ENCODE peak calls at places on chromosomes 2 and 18, in seven cellular contexts. B is Peyer's patch, X is brain microvascular endothelial cell, M is MM.1S, Q is B cell, S is WTC11, W is GM23338. V is an unnamed sample.

GRCh38 chr2:46865181-46865970 is 50.2 kb downstream of the MCFD2 start:
- DNase-seq in B (peak), X (no peak), M (no peak), Q (no peak), S (no peak), W (no peak), V (no peak)

GRCh38 chr2:8537572-8538155 is 144.2 kb upstream of the ID2 start:
- DNase-seq in B (no peak), X (no peak), M (no peak), Q (no peak), S (no peak), W (no peak), V (no peak)

GRCh38 chr2:25618676-25619075 is 54.7 kb downstream of the DTNB start:
- DNase-seq in B (no peak), X (peak), M (no peak), Q (no peak), S (no peak), W (no peak), V (no peak)

GRCh38 chr18:37420315-37420880 is 145.2 kb downstream of the CELF4 start:
- DNase-seq in B (no peak), X (no peak), M (no peak), Q (no peak), S (no peak), W (no peak), V (no peak)

GRCh38 chr2:238720232-238720672 is 127.6 kb upstream of the TWIST2 start:
- DNase-seq in B (peak), X (peak), M (peak), Q (no peak), S (peak), W (peak), V (peak)

GRCh38 chr2:164523026-164523425 is 98.3 kb downstream of the GRB14 start:
- DNase-seq in B (no peak), X (no peak), M (no peak), Q (no peak), S (no peak), W (no peak), V (no peak)

GRCh38 chr2:151481744-151482143 is 72.0 kb downstream of the RIF1 start:
- DNase-seq in B (no peak), X (no peak), M (no peak), Q (no peak), S (no peak), W (no peak), V (no peak)

GRCh38 chr2:238956676-238957075 is 108.8 kb downstream of the TWIST2 start:
- DNase-seq in B (no peak), X (no peak), M (no peak), Q (no peak), S (no peak), W (no peak), V (no peak)

GRCh38 chr2:160052524-160052923 is 9.9 kb downstream of the PLA2R1 start:
- DNase-seq in B (no peak), X (no peak), M (no peak), Q (no peak), S (no peak), W (no peak), V (no peak)

GRCh38 chr2:160679686-160680085 is 186.1 kb upstream of the RBMS1 start:
- DNase-seq in B (no peak), X (no peak), M (no peak), Q (no peak), S (no peak), W (no peak), V (no peak)

GRCh38 chr2:226620176-226620575 is 179.4 kb downstream of the IRS1 start:
- DNase-seq in B (no peak), X (no peak), M (no peak), Q (no peak), S (no peak), W (no peak), V (no peak)

GRCh38 chr2:237572742-237573101 is 6.3 kb downstream of the PRLH start:
- DNase-seq in B (no peak), X (no peak), M (no peak), Q (no peak), S (no peak), W (no peak), V (no peak)

GRCh38 chr2:100554788-100555407 is 7.9 kb upstream of the PDCL3 start:
- DNase-seq in B (peak), X (no peak), M (no peak), Q (no peak), S (no peak), W (no peak), V (no peak)

GRCh38 chr2:38406597-38407110 is 29.6 kb upstream of the ATL2 start:
- DNase-seq in B (no peak), X (peak), M (no peak), Q (no peak), S (no peak), W (peak), V (no peak)

GRCh38 chr18:11464129-11464528 is 145.3 kb upstream of the SLC35G4 start:
- DNase-seq in B (no peak), X (no peak), M (no peak), Q (no peak), S (no peak), W (no peak), V (no peak)

GRCh38 chr2:59182249-59182648 is 941.1 kb upstream of the FANCL start:
- DNase-seq in B (no peak), X (peak), M (no peak), Q (no peak), S (peak), W (peak), V (no peak)
- TF ChIP-seq CTCF in B (no peak), X (peak), M (peak), Q (peak), S (peak), W (peak), V (no peak)

GRCh38 chr2:62163834-62164233 is 32.1 kb upstream of the B3GNT2 start:
- DNase-seq in B (no peak), X (no peak), M (no peak), Q (no peak), S (no peak), W (no peak), V (no peak)
- TF ChIP-seq CTCF in B (no peak), X (no peak), M (no peak), Q (no peak), S (no peak), W (no peak), V (no peak)

GRCh38 chr2:205934443-205934842 is 151.5 kb downstream of the INO80D start:
- DNase-seq in B (no peak), X (no peak), M (no peak), Q (no peak), S (no peak), W (peak), V (no peak)
- TF ChIP-seq CTCF in B (no peak), X (peak), M (no peak), Q (no peak), S (no peak), W (peak), V (no peak)

DNA sequence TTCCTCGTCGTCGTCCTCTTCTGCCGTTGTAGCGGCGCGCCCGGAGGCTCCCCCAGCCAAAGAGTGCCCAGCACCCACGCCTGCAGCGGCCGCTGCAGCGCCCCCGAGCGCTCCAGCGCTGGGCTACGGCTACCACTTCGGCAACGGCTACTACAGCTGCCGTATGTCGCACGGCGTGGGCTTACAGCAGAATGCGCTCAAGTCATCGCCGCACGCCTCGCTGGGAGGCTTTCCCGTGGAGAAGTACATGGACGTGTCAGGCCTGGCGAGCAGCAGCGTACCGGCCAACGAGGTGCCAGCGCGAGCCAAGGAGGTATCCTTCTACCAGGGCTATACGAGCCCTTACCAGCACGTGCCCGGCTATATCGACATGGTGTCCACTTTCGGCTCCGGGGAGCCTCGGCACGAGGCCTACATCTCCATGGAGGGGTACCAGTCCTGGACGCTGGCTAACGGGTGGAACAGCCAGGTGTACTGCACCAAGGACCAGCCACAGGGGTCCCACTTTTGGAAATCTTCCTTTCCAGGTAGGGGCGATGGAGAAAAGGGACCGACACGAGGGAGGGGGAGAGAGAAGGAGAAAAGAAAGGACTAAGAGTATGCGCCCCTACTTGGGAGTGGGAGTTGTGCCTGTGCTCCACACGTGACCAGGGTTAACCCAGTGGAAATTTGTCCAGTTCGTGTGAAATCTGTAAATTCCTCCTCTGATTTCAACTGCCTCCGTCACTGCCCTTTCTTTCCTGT is 796 bp downstream of the HOXD13 start:
- DNase-seq in B (peak), X (no peak), M (no peak), Q (no peak), S (no peak), W (no peak), V (no peak)
- TF ChIP-seq CTCF in B (no peak), X (no peak), M (no peak), Q (no peak), S (no peak), W (peak), V (no peak)

DNA sequence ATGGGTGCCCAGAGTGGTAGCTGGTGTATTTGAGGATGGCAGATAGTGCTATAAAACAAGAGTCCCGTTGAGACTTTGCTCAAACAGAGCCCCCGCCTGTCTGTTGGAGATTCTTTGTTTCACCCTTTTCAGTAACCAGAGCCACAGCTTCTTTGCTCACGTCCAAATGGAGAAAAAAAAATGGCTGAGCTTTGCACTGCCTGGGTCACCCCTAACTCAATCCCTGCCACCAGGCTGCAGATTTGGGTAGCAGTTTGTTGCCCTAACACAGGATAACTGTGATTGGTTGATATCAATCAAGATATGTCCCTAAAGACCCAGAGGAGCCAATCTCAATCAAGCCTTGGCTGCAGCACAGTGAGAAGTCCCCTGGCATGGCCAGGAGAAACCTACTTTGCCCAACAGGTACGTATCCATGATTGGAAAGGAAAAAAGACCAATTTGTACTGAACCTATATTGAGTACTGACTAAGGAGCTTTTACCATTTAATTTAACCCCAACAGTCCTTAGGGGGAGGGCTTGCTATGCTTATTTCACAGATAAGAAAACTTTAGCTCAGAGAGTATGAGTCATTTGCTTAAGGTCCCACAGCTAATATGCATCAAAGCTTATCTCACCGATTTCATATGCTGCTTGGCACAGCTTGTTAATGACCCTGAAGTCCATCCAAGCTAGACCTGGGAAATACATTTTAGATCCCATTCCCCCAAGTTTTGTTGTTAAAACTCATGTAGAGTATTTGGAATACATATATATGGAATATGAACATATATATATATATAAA is 72.0 kb upstream of the SH3BP4 start:
- DNase-seq in B (no peak), X (peak), M (no peak), Q (no peak), S (no peak), W (no peak), V (no peak)
- TF ChIP-seq CTCF in B (no peak), X (no peak), M (no peak), Q (no peak), S (no peak), W (no peak), V (no peak)

GRCh38 chr2:152613235-152613634 is 104.0 kb downstream of the PRPF40A start:
- DNase-seq in B (no peak), X (no peak), M (no peak), Q (no peak), S (no peak), W (no peak), V (peak)
- TF ChIP-seq CTCF in B (no peak), X (no peak), M (no peak), Q (no peak), S (no peak), W (no peak), V (no peak)

DNA sequence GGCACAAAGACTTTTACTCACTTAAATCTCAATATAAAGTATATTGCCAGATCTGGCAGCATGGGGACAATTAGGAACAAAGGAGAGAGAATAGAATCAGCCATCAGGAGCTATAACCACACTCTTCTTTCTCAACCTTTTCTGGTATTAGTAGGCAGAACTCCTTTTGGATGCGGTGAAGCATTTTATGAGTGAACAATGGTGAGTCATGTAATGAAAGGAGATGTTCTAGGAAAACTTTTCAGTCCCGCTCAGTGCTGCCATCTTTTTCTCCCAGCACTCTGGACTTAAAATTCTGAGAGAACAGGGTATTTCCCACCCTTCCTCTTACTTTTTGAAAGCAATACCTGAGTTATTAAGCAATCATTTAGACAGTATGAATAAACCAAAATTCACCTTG is 32.2 kb downstream of the PLEKHA3 start:
- DNase-seq in B (no peak), X (no peak), M (no peak), Q (no peak), S (no peak), W (no peak), V (no peak)
- TF ChIP-seq CTCF in B (no peak), X (peak), M (no peak), Q (no peak), S (no peak), W (no peak), V (no peak)